ENCODE peak calls at places on chromosomes 12 and 14, in eight cellular contexts. X is heart right ventricle, D is colonic mucosa, B is endodermal cell, H is tibial artery, W is astrocyte, E is heart left ventricle, C is breast epithelium. T is an unnamed sample.

GRCh38 chr14:94485944-94486841 is 10.2 kb upstream of the SERPINA9 start:
- DNase-seq in C (peak), D (peak), W (peak), X (peak), E (peak), H (no peak), B (peak), T (peak)

GRCh38 chr12:40198601-40199000 is 26.2 kb upstream of the LRRK2 start:
- DNase-seq in E (no peak), D (no peak), X (no peak), H (no peak), B (no peak), W (no peak), C (no peak), T (no peak)

GRCh38 chr12:30010071-30011052 is 226.6 kb upstream of the TMTC1 start:
- DNase-seq in X (no peak), B (no peak), H (no peak), D (no peak), C (no peak), E (no peak), W (peak), T (no peak)

GRCh38 chr14:77965050-77965449 is 165.1 kb downstream of the ADCK1 start:
- DNase-seq in E (no peak), B (no peak), W (no peak), H (no peak), D (no peak), X (no peak), C (no peak), T (no peak)

GRCh38 chr12:125142601-125143000 is 77.4 kb downstream of the AACS start:
- DNase-seq in W (no peak), D (no peak), C (no peak), E (no peak), B (no peak), X (no peak), H (no peak), T (no peak)

GRCh38 chr12:99686142-99686541 is 38.6 kb downstream of the GARIN6 start:
- DNase-seq in X (no peak), E (no peak), B (no peak), W (no peak), D (no peak), C (no peak), H (no peak), T (no peak)

GRCh38 chr12:105928436-105928835 is 210.3 kb downstream of the NUAK1 start:
- DNase-seq in C (peak), E (no peak), W (no peak), X (no peak), H (no peak), D (peak), B (no peak), T (no peak)

GRCh38 chr14:101535232-101535631 is 26.1 kb upstream of the DIO3 start:
- DNase-seq in C (no peak), W (no peak), B (no peak), X (no peak), D (no peak), H (no peak), E (no peak), T (no peak)

GRCh38 chr12:32659908-32660440 is 19.1 kb upstream of the DNM1L start:
- DNase-seq in X (no peak), C (no peak), D (no peak), B (no peak), E (no peak), W (no peak), H (no peak), T (no peak)

GRCh38 chr12:92943482-92944250 is 14.6 kb upstream of the EEA1 start:
- DNase-seq in D (no peak), C (no peak), E (no peak), H (no peak), W (peak), X (no peak), B (no peak), T (no peak)

GRCh38 chr12:65728913-65729793 is 95.1 kb upstream of the HMGA2 start:
- DNase-seq in X (no peak), W (peak), B (peak), E (no peak), D (no peak), H (no peak), C (no peak), T (no peak)

GRCh38 chr12:89453579-89453978 is 71.0 kb downstream of the GALNT4 start:
- DNase-seq in C (no peak), B (no peak), D (no peak), E (no peak), X (no peak), H (no peak), W (peak), T (no peak)

GRCh38 chr12:5392961-5393360 is 38.9 kb upstream of the NTF3 start:
- DNase-seq in H (no peak), C (no peak), D (no peak), B (peak), X (no peak), W (no peak), E (no peak), T (no peak)

GRCh38 chr12:62930546-62931425 is 4.2 kb downstream of the PPM1H start:
- DNase-seq in D (no peak), H (no peak), C (no peak), X (no peak), B (no peak), E (no peak), W (no peak), T (no peak)

GRCh38 chr12:11881835-11882234 is 188.9 kb upstream of the BCL2L14 start:
- DNase-seq in X (no peak), C (no peak), D (peak), H (no peak), E (no peak), B (no peak), W (no peak), T (no peak)

GRCh38 chr14:92925446-92925845 is 2.5 kb downstream of the CHGA start:
- DNase-seq in X (no peak), C (no peak), E (no peak), H (no peak), D (no peak), W (no peak), B (no peak), T (no peak)

GRCh38 chr12:52204931-52205505 is 13.2 kb upstream of the KRT80 start:
- DNase-seq in X (no peak), B (peak), W (no peak), E (no peak), C (no peak), D (no peak), H (no peak), T (peak)

GRCh38 chr12:9751204-9752144 is 9.2 kb downstream of the CD69 start:
- DNase-seq in W (no peak), B (no peak), H (no peak), D (no peak), X (no peak), C (no peak), E (no peak), T (no peak)

GRCh38 chr14:68979021-68979721 is at the start of gene ACTN1:
- DNase-seq in H (peak), W (peak), E (peak), B (peak), D (peak), C (peak), X (peak), T (peak)
- TF ChIP-seq CTCF in H (no peak), W (no peak), E (no peak), B (no peak), D (no peak), C (no peak), X (no peak), T (no peak)

DNA sequence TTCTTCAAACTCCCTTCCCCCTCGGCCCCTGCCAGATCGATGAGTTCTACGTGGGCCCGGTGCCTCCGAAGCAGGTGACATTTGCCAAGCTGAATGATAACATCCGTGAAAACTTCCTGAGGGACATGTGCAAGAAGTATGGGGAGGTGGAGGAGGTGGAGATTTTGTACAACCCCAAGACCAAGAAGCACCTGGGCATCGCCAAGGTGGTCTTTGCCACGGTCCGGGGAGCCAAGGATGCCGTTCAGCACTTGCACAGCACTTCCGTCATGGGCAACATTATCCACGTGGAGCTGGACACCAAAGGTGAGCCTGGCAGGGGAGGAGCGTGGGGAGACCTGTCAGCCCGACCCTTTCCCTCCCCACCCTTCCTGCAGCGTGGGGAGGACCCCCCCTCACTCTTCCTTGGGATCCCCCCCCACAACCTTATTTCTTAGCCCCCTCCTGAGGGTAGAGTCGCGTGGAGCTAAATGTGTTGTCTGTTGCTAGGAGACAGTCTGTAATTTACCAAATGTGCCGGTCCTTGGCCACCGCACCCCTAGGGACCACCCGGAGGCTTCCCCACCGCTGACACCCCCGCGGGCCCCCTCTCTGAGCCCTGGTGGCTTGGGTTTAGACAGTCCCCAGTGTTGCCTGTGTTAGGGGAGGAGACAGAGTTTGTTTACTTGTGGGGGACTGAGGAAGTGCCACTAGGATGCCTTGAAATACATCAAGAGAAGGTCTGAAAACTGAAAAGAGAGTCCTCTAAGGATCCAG is 2.2 kb downstream of the SETD1B start:
- DNase-seq in B (no peak), W (no peak), E (no peak), H (no peak), D (peak), X (no peak), C (no peak), T (no peak)
- H3K27ac ChIP-seq in B (no peak), W (peak), E (no peak), H (peak), D (peak), X (no peak), C (peak), T (peak)

GRCh38 chr12:1810201-1810930 is 10.0 kb upstream of the LRTM2 start:
- DNase-seq in H (no peak), X (no peak), B (no peak), W (peak), C (no peak), D (no peak), E (no peak), T (peak)
- H3K4me3 ChIP-seq in H (no peak), X (no peak), B (no peak), W (no peak), C (no peak), D (no peak), E (no peak), T (no peak)

GRCh38 chr12:132143328-132144071 is 619 bp downstream of the DDX51 start:
- DNase-seq in D (no peak), C (no peak), W (no peak), B (peak), X (no peak), H (peak), E (no peak), T (no peak)

GRCh38 chr12:132145334-132145733 is 1.1 kb downstream of the NOC4L start:
- DNase-seq in D (no peak), E (no peak), X (no peak), B (peak), W (no peak), C (no peak), H (no peak), T (no peak)

GRCh38 chr12:132146098-132146497 is 1.8 kb downstream of the NOC4L start:
- DNase-seq in E (no peak), W (no peak), B (no peak), H (no peak), X (no peak), C (no peak), D (no peak), T (no peak)

GRCh38 chr12:132142679-132143327 is 1.3 kb downstream of the DDX51 start:
- DNase-seq in H (no peak), X (no peak), C (no peak), B (peak), D (no peak), E (no peak), W (no peak), T (no peak)

DNA sequence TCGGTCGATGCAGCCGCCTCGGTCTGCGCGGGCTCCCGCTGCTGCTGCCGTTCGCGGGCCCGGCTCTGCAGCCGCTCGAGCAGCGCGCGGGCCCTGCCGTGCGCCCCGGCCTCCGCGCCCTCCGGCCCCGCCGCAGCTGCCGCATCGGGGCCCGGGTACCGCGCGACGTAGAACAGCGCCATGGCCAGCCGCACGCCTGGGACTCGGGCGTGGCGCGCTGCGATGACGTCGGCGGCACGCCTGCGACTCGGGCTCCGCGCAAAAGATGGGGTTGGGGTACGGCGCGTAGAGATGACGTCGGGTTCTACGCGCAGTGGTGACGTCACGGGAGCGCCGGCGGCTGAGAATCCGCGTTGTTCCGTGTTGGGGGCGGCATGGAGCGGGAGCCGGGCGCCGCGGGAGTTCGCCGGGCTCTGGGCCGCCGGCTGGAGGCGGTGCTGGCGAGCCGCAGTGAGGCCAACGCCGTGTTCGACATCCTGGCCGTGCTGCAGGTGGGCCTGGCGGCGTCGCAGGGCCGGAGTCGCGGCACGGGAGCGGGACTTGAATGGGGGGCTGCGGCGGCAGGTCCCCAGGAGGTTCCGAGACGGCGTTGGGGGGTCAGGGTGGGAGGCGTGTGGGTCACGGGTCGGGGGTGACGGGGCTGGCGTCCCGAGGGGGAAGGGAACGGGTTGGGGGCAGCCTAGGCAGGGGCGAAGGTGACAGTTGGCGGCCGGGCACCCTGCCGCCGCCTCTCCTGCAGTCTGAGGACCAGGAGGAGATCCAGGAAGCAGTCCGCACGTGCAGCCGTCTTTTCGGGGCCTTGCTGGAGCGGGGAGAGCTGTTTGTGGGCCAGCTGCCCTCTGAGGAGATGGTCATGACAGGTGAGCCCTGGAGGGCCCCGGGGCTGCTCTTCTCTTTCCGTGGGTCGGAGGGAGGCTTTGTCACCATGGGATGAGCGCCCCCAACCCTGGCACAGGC is at the start of the genes DDX51 and NOC4L:
- DNase-seq in C (peak), W (peak), D (peak), H (peak), B (peak), E (peak), X (peak), T (peak)
- TF ChIP-seq CTCF in C (no peak), W (no peak), D (no peak), H (no peak), B (no peak), E (no peak), X (no peak), T (no peak)

GRCh38 chr12:6635856-6636521 is at the start of gene LPAR5:
- DNase-seq in C (no peak), X (peak), W (peak), H (no peak), B (peak), D (peak), E (peak), T (no peak)
- H3K27ac ChIP-seq in C (peak), X (no peak), W (no peak), H (no peak), B (no peak), D (peak), E (no peak), T (peak)

GRCh38 chr14:58641509-58641908 is 3.7 kb downstream of the DACT1 start:
- DNase-seq in H (no peak), W (no peak), X (no peak), D (no peak), E (no peak), C (no peak), B (no peak), T (no peak)

GRCh38 chr14:58640959-58641358 is 3.2 kb downstream of the DACT1 start:
- DNase-seq in X (no peak), E (no peak), B (no peak), W (no peak), H (no peak), C (no peak), D (no peak), T (no peak)

GRCh38 chr14:58637391-58638230 is at the start of gene DACT1:
- DNase-seq in H (peak), E (peak), X (peak), B (peak), D (peak), W (peak), C (peak), T (peak)

GRCh38 chr14:58638231-58639205 is 756 bp downstream of the DACT1 start:
- DNase-seq in H (peak), B (peak), D (peak), E (peak), C (no peak), W (peak), X (peak), T (peak)

GRCh38 chr14:58639842-58640484 is 2.2 kb downstream of the DACT1 start:
- DNase-seq in X (no peak), B (peak), E (peak), D (peak), W (peak), H (no peak), C (no peak), T (no peak)
- H3K4me3 ChIP-seq in X (peak), B (peak), E (peak), D (no peak), W (peak), H (peak), C (no peak), T (peak)

GRCh38 chr12:50283230-50283923 is at the start of gene LIMA1:
- DNase-seq in E (peak), C (peak), W (peak), X (peak), D (peak), B (peak), H (peak), T (peak)
- TF ChIP-seq CTCF in E (peak), C (no peak), W (peak), X (peak), D (no peak), B (no peak), H (peak), T (peak)

GRCh38 chr14:60648169-60648933 is 926 bp downstream of the SIX1 start:
- DNase-seq in W (no peak), H (peak), D (no peak), B (peak), C (no peak), E (no peak), X (no peak), T (no peak)
- H3K27ac ChIP-seq in W (peak), H (peak), D (no peak), B (no peak), C (no peak), E (no peak), X (no peak), T (no peak)

DNA sequence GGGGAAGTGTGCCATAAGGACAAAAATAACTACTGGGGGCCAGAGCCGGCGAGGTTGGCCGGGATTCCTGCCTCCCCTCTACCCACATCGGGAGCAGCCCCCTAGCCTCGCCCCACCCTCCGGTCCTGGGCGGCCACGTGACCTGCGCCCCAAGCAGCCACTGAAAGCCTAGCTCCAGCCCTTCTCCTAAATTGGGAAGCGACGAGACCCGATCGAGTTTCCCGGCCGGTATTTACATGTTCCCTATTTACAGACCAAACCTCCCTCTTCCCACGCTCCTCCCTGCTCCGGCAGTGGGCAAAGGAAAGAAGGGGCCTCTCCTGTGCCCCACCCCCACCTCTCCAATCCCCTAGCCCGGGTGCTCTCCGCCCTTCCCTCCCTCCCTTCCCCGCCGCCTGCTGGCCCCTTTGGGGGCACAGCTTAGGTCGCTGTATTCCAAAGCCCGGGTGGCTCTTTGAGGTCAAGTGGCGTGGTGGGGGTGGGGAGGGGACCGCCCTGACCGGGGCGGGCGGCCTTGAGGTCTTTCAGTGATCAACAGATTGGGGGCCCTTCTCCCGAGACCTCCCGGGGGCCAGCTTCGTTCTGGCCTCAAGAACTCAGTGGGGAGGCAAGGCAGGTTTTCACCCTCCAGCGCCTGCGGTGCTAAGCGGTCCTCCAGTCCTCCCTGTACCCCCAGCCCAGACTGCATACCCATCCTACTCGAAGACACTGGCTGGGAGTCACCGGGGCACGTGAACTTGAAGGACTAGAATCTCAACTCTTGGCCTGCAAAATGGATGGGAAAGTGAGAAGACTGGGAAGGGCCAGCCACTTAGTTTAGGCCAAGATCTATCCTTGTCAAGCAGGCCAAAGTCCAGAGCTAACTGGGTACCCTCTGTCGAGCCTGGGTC is 6.3 kb upstream of the CTDSP2 start:
- DNase-seq in C (no peak), D (no peak), X (peak), B (peak), H (peak), W (no peak), E (peak), T (peak)
- H3K4me3 ChIP-seq in C (peak), D (peak), X (peak), B (peak), H (peak), W (peak), E (peak), T (peak)

T was measured in left ventricle myocardium inferior.